ENCODE peak calls at places on chromosomes 6 and 20, in four cellular contexts. D is H7; F is stimulated activated CD4-positive, alpha-beta T cell treated with anti-CD3 and anti-CD28 coated beads, Interleukin-2, amount 100 ng/mL, for 48 hours; R is upper lobe of right lung. B is an unnamed sample.

GRCh38 chr20:56859039-56859750 is 230.1 kb downstream of the TFAP2C start:
- DNase-seq in F (no peak), R (no peak), D (no peak), B (no peak)

GRCh38 chr6:115882174-115882573 is 178.5 kb downstream of the FRK start:
- DNase-seq in R (no peak), F (no peak), D (no peak), B (no peak)

GRCh38 chr6:112503210-112503609 is 156.1 kb downstream of the RFPL4B start:
- DNase-seq in R (no peak), D (peak; percentile 7), F (no peak), B (no peak)

GRCh38 chr6:20182069-20182468 is 30.2 kb downstream of the MBOAT1 start:
- DNase-seq in F (no peak), D (no peak), R (no peak), B (no peak)

GRCh38 chr6:150119256-150119655 is 23.6 kb upstream of the PPP1R14C start:
- DNase-seq in R (no peak), D (no peak), F (no peak), B (no peak)

GRCh38 chr6:39029156-39030011 is 19.2 kb upstream of the GLP1R start:
- DNase-seq in R (no peak), D (peak; percentile 83), F (peak; percentile 50), B (no peak)

GRCh38 chr6:44742828-44743372 is 355.4 kb downstream of the CDC5L start:
- DNase-seq in D (no peak), R (no peak), F (no peak), B (no peak)

GRCh38 chr6:1611572-1612385 is 2.1 kb downstream of the FOXC1 start:
- DNase-seq in D (no peak), F (no peak), R (no peak), B (no peak)

GRCh38 chr20:18904624-18905023 is 91.0 kb downstream of the SCP2D1 start:
- DNase-seq in F (no peak), D (peak; percentile 8), R (no peak), B (no peak)

GRCh38 chr6:147949981-147950622 is 392.5 kb upstream of the SASH1 start:
- DNase-seq in D (no peak), F (no peak), R (no peak), B (no peak)

GRCh38 chr20:16877053-16877554 is 128.9 kb downstream of the OTOR start:
- DNase-seq in R (no peak), D (no peak), F (no peak), B (no peak)

GRCh38 chr6:97066056-97066455 is 141.5 kb downstream of the KLHL32 start:
- DNase-seq in R (no peak), D (no peak), F (no peak), B (no peak)

GRCh38 chr6:100665041-100665380 is 200.3 kb upstream of the SIM1 start:
- DNase-seq in D (no peak), F (no peak), R (no peak), B (peak; percentile 0)

GRCh38 chr6:41288025-41288777 is 1.7 kb upstream of the TREM1 start:
- DNase-seq in R (no peak), F (no peak), D (no peak), B (no peak)

GRCh38 chr6:144597511-144597910 is 312.4 kb downstream of the UTRN start:
- DNase-seq in R (no peak), D (no peak), F (no peak), B (no peak)

GRCh38 chr6:141202641-141203040 is 930.1 kb upstream of the GJE1 start:
- DNase-seq in D (no peak), R (no peak), F (no peak), B (no peak)

B was measured in GM12892.